ENCODE peak calls at places on chromosomes 4 and X, in five cellular contexts. One of them, this sample, is unnamed.

GRCh38 chr4:102663073-102663472 is 97.7 kb downstream of the MANBA start:
- DNase-seq in HEK293T: no peak
- DNase-seq in ELR: peak; percentile 76
- DNase-seq in GM19239: no peak
- DNase-seq in stimulated activated CD4-positive, alpha-beta T cell treated with anti-CD3 and anti-CD28 coated beads, Interleukin-4, amount 100 ng/mL, for 1 hour: no peak
- DNase-seq in this sample: no peak

GRCh38 chrX:48802813-48803261 is 970 bp downstream of the HDAC6 start:
- DNase-seq in HEK293T: no peak
- DNase-seq in ELR: no peak
- DNase-seq in GM19239: no peak
- DNase-seq in stimulated activated CD4-positive, alpha-beta T cell treated with anti-CD3 and anti-CD28 coated beads, Interleukin-4, amount 100 ng/mL, for 1 hour: no peak
- DNase-seq in this sample: no peak

GRCh38 chrX:27008486-27008885 is 454.7 kb downstream of the PPP4R3C start:
- DNase-seq in HEK293T: no peak
- DNase-seq in ELR: no peak
- DNase-seq in GM19239: no peak
- DNase-seq in stimulated activated CD4-positive, alpha-beta T cell treated with anti-CD3 and anti-CD28 coated beads, Interleukin-4, amount 100 ng/mL, for 1 hour: no peak
- DNase-seq in this sample: no peak

GRCh38 chrX:51852621-51853020 is 40.8 kb upstream of the MAGED1 start:
- DNase-seq in HEK293T: no peak
- DNase-seq in ELR: no peak
- DNase-seq in GM19239: no peak
- DNase-seq in stimulated activated CD4-positive, alpha-beta T cell treated with anti-CD3 and anti-CD28 coated beads, Interleukin-4, amount 100 ng/mL, for 1 hour: no peak
- DNase-seq in this sample: no peak

GRCh38 chrX:150508461-150509367 is 59.7 kb upstream of the MTM1 start:
- DNase-seq in HEK293T: no peak
- DNase-seq in ELR: no peak
- DNase-seq in GM19239: no peak
- DNase-seq in stimulated activated CD4-positive, alpha-beta T cell treated with anti-CD3 and anti-CD28 coated beads, Interleukin-4, amount 100 ng/mL, for 1 hour: no peak
- DNase-seq in this sample: no peak

GRCh38 chr4:77344784-77345183 is 187.8 kb downstream of the CCNG2 start:
- DNase-seq in HEK293T: no peak
- DNase-seq in ELR: no peak
- DNase-seq in GM19239: no peak
- DNase-seq in stimulated activated CD4-positive, alpha-beta T cell treated with anti-CD3 and anti-CD28 coated beads, Interleukin-4, amount 100 ng/mL, for 1 hour: no peak
- DNase-seq in this sample: no peak

GRCh38 chr4:108959497-108959896 is 196.6 kb upstream of the ETNPPL start:
- DNase-seq in HEK293T: no peak
- DNase-seq in ELR: no peak
- DNase-seq in GM19239: no peak
- DNase-seq in stimulated activated CD4-positive, alpha-beta T cell treated with anti-CD3 and anti-CD28 coated beads, Interleukin-4, amount 100 ng/mL, for 1 hour: no peak
- DNase-seq in this sample: no peak

GRCh38 chr4:8916251-8916913 is 44.7 kb upstream of the HMX1 start:
- DNase-seq in HEK293T: no peak
- DNase-seq in ELR: no peak
- DNase-seq in GM19239: no peak
- DNase-seq in stimulated activated CD4-positive, alpha-beta T cell treated with anti-CD3 and anti-CD28 coated beads, Interleukin-4, amount 100 ng/mL, for 1 hour: no peak
- DNase-seq in this sample: no peak

GRCh38 chr4:144514736-144515135 is 131.2 kb upstream of the HHIP start:
- DNase-seq in HEK293T: no peak
- DNase-seq in ELR: no peak
- DNase-seq in GM19239: no peak
- DNase-seq in stimulated activated CD4-positive, alpha-beta T cell treated with anti-CD3 and anti-CD28 coated beads, Interleukin-4, amount 100 ng/mL, for 1 hour: no peak
- DNase-seq in this sample: no peak

GRCh38 chrX:133609151-133609550 is 193.9 kb upstream of the GPC4 start:
- DNase-seq in HEK293T: no peak
- DNase-seq in ELR: no peak
- DNase-seq in GM19239: no peak
- DNase-seq in stimulated activated CD4-positive, alpha-beta T cell treated with anti-CD3 and anti-CD28 coated beads, Interleukin-4, amount 100 ng/mL, for 1 hour: no peak
- DNase-seq in this sample: no peak

GRCh38 chr4:8639777-8640720 is 47.5 kb downstream of the CPZ start:
- DNase-seq in HEK293T: no peak
- DNase-seq in ELR: no peak
- DNase-seq in GM19239: no peak
- DNase-seq in stimulated activated CD4-positive, alpha-beta T cell treated with anti-CD3 and anti-CD28 coated beads, Interleukin-4, amount 100 ng/mL, for 1 hour: no peak
- DNase-seq in this sample: no peak

GRCh38 chr4:117264072-117264471 is 178.7 kb upstream of the TRAM1L1 start:
- DNase-seq in HEK293T: no peak
- DNase-seq in ELR: no peak
- DNase-seq in GM19239: no peak
- DNase-seq in stimulated activated CD4-positive, alpha-beta T cell treated with anti-CD3 and anti-CD28 coated beads, Interleukin-4, amount 100 ng/mL, for 1 hour: no peak
- DNase-seq in this sample: no peak

GRCh38 chrX:144219035-144219434 is 335.2 kb downstream of the UBE2NL start:
- DNase-seq in HEK293T: no peak
- DNase-seq in ELR: peak; percentile 10
- DNase-seq in GM19239: no peak
- DNase-seq in stimulated activated CD4-positive, alpha-beta T cell treated with anti-CD3 and anti-CD28 coated beads, Interleukin-4, amount 100 ng/mL, for 1 hour: no peak
- DNase-seq in this sample: no peak

GRCh38 chr4:84394386-84394785 is 104.7 kb downstream of the NKX6-1 start:
- DNase-seq in HEK293T: no peak
- DNase-seq in ELR: no peak
- DNase-seq in GM19239: no peak
- DNase-seq in stimulated activated CD4-positive, alpha-beta T cell treated with anti-CD3 and anti-CD28 coated beads, Interleukin-4, amount 100 ng/mL, for 1 hour: no peak
- DNase-seq in this sample: no peak

GRCh38 chrX:154356596-154356995 is 17.8 kb downstream of the FLNA start:
- DNase-seq in HEK293T: no peak
- DNase-seq in ELR: no peak
- DNase-seq in GM19239: no peak
- DNase-seq in stimulated activated CD4-positive, alpha-beta T cell treated with anti-CD3 and anti-CD28 coated beads, Interleukin-4, amount 100 ng/mL, for 1 hour: no peak
- DNase-seq in this sample: no peak

GRCh38 chrX:10769696-10770619 is 149.6 kb upstream of the MID1 start:
- DNase-seq in HEK293T: no peak
- DNase-seq in ELR: peak; percentile 25
- DNase-seq in GM19239: no peak
- DNase-seq in stimulated activated CD4-positive, alpha-beta T cell treated with anti-CD3 and anti-CD28 coated beads, Interleukin-4, amount 100 ng/mL, for 1 hour: no peak
- DNase-seq in this sample: no peak

GRCh38 chr4:185381794-185382193 is 13.9 kb downstream of the LRP2BP start:
- DNase-seq in HEK293T: no peak
- DNase-seq in ELR: no peak
- DNase-seq in GM19239: no peak
- DNase-seq in stimulated activated CD4-positive, alpha-beta T cell treated with anti-CD3 and anti-CD28 coated beads, Interleukin-4, amount 100 ng/mL, for 1 hour: no peak
- DNase-seq in this sample: no peak

GRCh38 chr4:25312496-25313193 is at the start of gene ZCCHC4:
- DNase-seq in HEK293T: peak; percentile 86
- DNase-seq in ELR: peak; percentile 89
- DNase-seq in GM19239: peak; percentile 57
- DNase-seq in stimulated activated CD4-positive, alpha-beta T cell treated with anti-CD3 and anti-CD28 coated beads, Interleukin-4, amount 100 ng/mL, for 1 hour: peak; percentile 86
- DNase-seq in this sample: peak; percentile 95

GRCh38 chr4:105462610-105463009 is 11.3 kb downstream of the PPA2 start:
- DNase-seq in HEK293T: no peak
- DNase-seq in ELR: no peak
- DNase-seq in GM19239: no peak
- DNase-seq in stimulated activated CD4-positive, alpha-beta T cell treated with anti-CD3 and anti-CD28 coated beads, Interleukin-4, amount 100 ng/mL, for 1 hour: no peak
- DNase-seq in this sample: no peak

GRCh38 chrX:153869473-153870287 is 16.3 kb downstream of the L1CAM start:
- DNase-seq in HEK293T: no peak
- DNase-seq in ELR: no peak
- DNase-seq in GM19239: no peak
- DNase-seq in stimulated activated CD4-positive, alpha-beta T cell treated with anti-CD3 and anti-CD28 coated beads, Interleukin-4, amount 100 ng/mL, for 1 hour: no peak
- DNase-seq in this sample: no peak

GRCh38 chrX:86348669-86349068 is 200.4 kb downstream of the DACH2 start:
- DNase-seq in HEK293T: no peak
- DNase-seq in ELR: no peak
- DNase-seq in GM19239: no peak
- DNase-seq in stimulated activated CD4-positive, alpha-beta T cell treated with anti-CD3 and anti-CD28 coated beads, Interleukin-4, amount 100 ng/mL, for 1 hour: no peak
- DNase-seq in this sample: no peak

GRCh38 chr4:36218121-36218520 is 26.2 kb downstream of the ARAP2 start:
- DNase-seq in HEK293T: no peak
- DNase-seq in ELR: no peak
- DNase-seq in GM19239: no peak
- DNase-seq in stimulated activated CD4-positive, alpha-beta T cell treated with anti-CD3 and anti-CD28 coated beads, Interleukin-4, amount 100 ng/mL, for 1 hour: no peak
- DNase-seq in this sample: no peak

GRCh38 chrX:13638826-13639225 is 14.1 kb upstream of the TCEANC start:
- DNase-seq in HEK293T: no peak
- DNase-seq in ELR: no peak
- DNase-seq in GM19239: no peak
- DNase-seq in stimulated activated CD4-positive, alpha-beta T cell treated with anti-CD3 and anti-CD28 coated beads, Interleukin-4, amount 100 ng/mL, for 1 hour: no peak
- DNase-seq in this sample: no peak

GRCh38 chrX:136941396-136942337 is 61.1 kb upstream of the RBMX start:
- DNase-seq in HEK293T: no peak
- DNase-seq in ELR: no peak
- DNase-seq in GM19239: no peak
- DNase-seq in stimulated activated CD4-positive, alpha-beta T cell treated with anti-CD3 and anti-CD28 coated beads, Interleukin-4, amount 100 ng/mL, for 1 hour: no peak
- DNase-seq in this sample: no peak

GRCh38 chr4:114964016-114964415 is 149.4 kb downstream of the NDST4 start:
- DNase-seq in HEK293T: no peak
- DNase-seq in ELR: no peak
- DNase-seq in GM19239: no peak
- DNase-seq in stimulated activated CD4-positive, alpha-beta T cell treated with anti-CD3 and anti-CD28 coated beads, Interleukin-4, amount 100 ng/mL, for 1 hour: no peak
- DNase-seq in this sample: no peak